ENCODE peak calls at places on chromosomes 13 and 19, in nine cellular contexts. T, A, P, J, M, U, E, H and V are unnamed samples.
A peak's percentile ranks its signal among the peaks of the same experiment; 100 is the strongest.

GRCh38 chr13:98599502-98600328 is 22.8 kb upstream of the STK24 start:
- DNase-seq in U (no peak), P (no peak), E (peak; percentile 70), T (no peak), J (no peak), H (no peak), M (no peak), A (peak; percentile 42), V (peak; percentile 42)

GRCh38 chr13:51091839-51092238 is 19.2 kb downstream of the C13orf42 start:
- DNase-seq in A (no peak), T (no peak), U (no peak), M (no peak), E (peak; percentile 52), P (no peak), H (no peak), J (no peak), V (no peak)

GRCh38 chr13:76764429-76764828 is 121.8 kb downstream of the KCTD12 start:
- DNase-seq in M (no peak), H (no peak), P (no peak), E (no peak), J (no peak), A (no peak), U (peak; percentile 10), T (no peak), V (no peak)

GRCh38 chr19:43765109-43765876 is 10.5 kb upstream of the SMG9 start:
- DNase-seq in P (peak; percentile 76), T (no peak), J (peak; percentile 89), H (peak; percentile 57), U (peak; percentile 99), E (no peak), M (no peak), A (peak; percentile 87), V (peak; percentile 96)

GRCh38 chr13:99404005-99404755 is 97.0 kb upstream of the GPR183 start:
- DNase-seq in H (no peak), J (peak; percentile 32), T (no peak), A (no peak), E (no peak), M (no peak), U (no peak), P (no peak), V (no peak)

GRCh38 chr13:29384466-29384865 is 211.0 kb downstream of the SLC7A1 start:
- DNase-seq in H (no peak), U (no peak), A (no peak), E (no peak), P (no peak), M (no peak), J (no peak), T (no peak), V (no peak)

GRCh38 chr13:21079761-21080730 is 18.7 kb upstream of the LATS2 start:
- DNase-seq in E (no peak), U (peak; percentile 96), J (peak; percentile 22), P (no peak), A (peak; percentile 66), H (no peak), M (peak; percentile 31), T (peak; percentile 31), V (peak; percentile 95)

GRCh38 chr19:4636151-4636717 is 3.1 kb upstream of the TNFAIP8L1 start:
- DNase-seq in T (peak; percentile 66), P (peak; percentile 21), M (peak; percentile 93), U (peak; percentile 38), E (peak; percentile 79), H (peak; percentile 45), A (peak; percentile 93), J (peak; percentile 57), V (peak; percentile 35)

GRCh38 chr19:47019431-47020041 is at the start of gene NPAS1:
- DNase-seq in P (no peak), J (no peak), T (no peak), A (no peak), H (no peak), M (peak; percentile 38), U (no peak), E (peak; percentile 59), V (no peak)

GRCh38 chr13:25310891-25311290 is 9.5 kb downstream of the NUP58 start:
- DNase-seq in P (no peak), E (no peak), M (no peak), H (no peak), A (no peak), T (no peak), J (no peak), U (no peak), V (no peak)

GRCh38 chr19:33444238-33444992 is 70.9 kb downstream of the CEBPG start:
- DNase-seq in P (no peak), J (no peak), U (no peak), E (no peak), H (no peak), T (no peak), M (no peak), A (no peak), V (no peak)

GRCh38 chr13:20431687-20432384 is 93.8 kb downstream of the CRYL1 start:
- DNase-seq in P (no peak), T (no peak), U (no peak), A (no peak), M (no peak), J (no peak), E (no peak), H (no peak), V (no peak)

GRCh38 chr19:39870171-39870971 is 24.2 kb upstream of the FBL start:
- DNase-seq in U (no peak), M (no peak), A (no peak), J (no peak), H (no peak), P (no peak), T (no peak), E (peak; percentile 91), V (no peak)

GRCh38 chr19:48341515-48342413 is 16.4 kb downstream of the EMP3 start:
- DNase-seq in T (no peak), M (no peak), E (no peak), A (no peak), P (no peak), U (no peak), H (no peak), J (no peak), V (no peak)

GRCh38 chr19:48342414-48342738 is 17.0 kb downstream of the EMP3 start:
- DNase-seq in M (no peak), P (no peak), E (no peak), U (no peak), T (no peak), A (no peak), J (no peak), H (no peak), V (no peak)

GRCh38 chr19:48338253-48338755 is 13.0 kb downstream of the EMP3 start:
- DNase-seq in M (no peak), H (no peak), A (no peak), J (no peak), E (no peak), P (no peak), T (no peak), U (no peak), V (no peak)

GRCh38 chr19:48341006-48341405 is 15.7 kb downstream of the EMP3 start:
- DNase-seq in E (no peak), A (no peak), M (no peak), H (no peak), T (no peak), U (peak; percentile 63), J (peak; percentile 86), P (no peak), V (no peak)

DNA sequence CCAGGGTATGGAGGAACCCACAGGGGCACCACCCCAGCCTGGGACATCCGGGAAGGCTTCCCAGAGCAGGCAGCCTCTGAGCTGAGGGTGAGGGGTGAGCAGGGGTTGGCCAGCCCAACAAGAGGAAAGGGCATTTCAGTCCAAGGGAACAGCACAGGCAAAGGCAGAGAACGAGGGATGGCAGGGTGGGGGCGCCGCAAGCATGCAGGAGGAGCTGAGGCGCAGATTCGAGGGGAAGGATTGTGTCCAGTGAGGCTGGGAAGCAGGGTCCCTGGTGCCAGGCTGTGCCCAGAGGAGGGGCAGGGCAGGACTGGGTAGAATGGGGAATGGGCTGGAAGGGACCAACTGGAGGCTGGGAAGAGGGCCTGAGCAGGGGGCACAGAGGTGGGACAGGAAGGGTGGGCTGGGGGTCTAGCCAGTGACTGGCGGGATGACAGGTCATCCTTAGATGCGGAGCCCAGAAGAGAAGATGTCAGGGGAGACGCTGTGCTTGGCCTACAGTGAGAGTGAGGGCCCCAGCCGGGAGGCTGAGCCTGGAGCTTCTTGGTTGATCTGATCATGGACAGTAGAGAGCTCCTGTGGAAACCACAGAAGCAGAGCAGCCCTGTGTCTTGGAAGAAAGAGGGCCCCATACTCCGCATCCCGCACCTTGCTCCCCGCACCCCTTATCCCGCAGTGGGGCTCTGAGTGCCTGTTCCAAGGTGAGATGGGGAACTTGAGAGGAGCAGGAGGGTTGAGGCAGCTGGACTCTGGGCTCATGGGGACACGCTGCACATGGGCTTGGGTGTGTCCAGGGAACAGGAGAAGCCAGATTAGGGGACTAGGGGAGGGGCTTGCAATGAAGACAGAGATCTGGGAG is 13.7 kb downstream of the EMP3 start:
- DNase-seq in U (no peak), T (no peak), M (no peak), P (no peak), E (no peak), A (no peak), J (no peak), H (no peak), V (no peak)
- TF ChIP-seq CTCF in U (no peak), T (no peak), M (no peak), P (no peak), E (no peak), A (no peak), J (no peak), H (no peak), V (no peak)

DNA sequence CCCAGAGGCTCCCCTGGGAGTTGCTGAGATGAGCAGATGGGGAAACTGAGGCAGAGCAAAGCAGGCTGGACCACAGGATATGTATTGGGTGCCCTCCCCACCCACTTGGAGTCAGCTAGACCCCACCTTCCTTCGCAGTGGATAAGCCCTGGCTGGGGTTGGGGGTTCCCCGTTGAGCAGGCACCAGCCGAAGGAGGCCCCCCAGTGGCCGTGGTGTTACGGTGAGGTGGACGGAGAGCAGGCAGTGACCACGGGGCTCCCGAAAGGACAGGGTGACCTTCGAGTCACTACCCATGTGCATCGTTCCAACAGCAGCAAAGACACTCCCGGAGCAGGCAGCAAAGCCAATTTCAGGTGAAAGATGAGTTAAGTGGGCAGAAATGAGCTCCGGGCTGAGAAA is 62.4 kb upstream of the ADGRE5 start:
- DNase-seq in T (no peak), A (no peak), E (peak; percentile 80), J (no peak), P (no peak), U (no peak), H (no peak), M (peak; percentile 23), V (no peak)
- TF ChIP-seq CTCF in T (peak; percentile 9), A (peak; percentile 33), E (peak; percentile 66), J (no peak), P (no peak), U (peak; percentile 17), H (no peak), M (no peak), V (peak; percentile 19)

GRCh38 chr19:1289395-1290244 is 3.9 kb downstream of the EFNA2 start:
- DNase-seq in E (no peak), M (no peak), P (no peak), A (no peak), J (no peak), H (no peak), T (no peak), U (no peak), V (no peak)
- TF ChIP-seq CTCF in E (no peak), M (no peak), P (no peak), A (no peak), J (no peak), H (no peak), T (no peak), U (no peak), V (no peak)

GRCh38 chr19:57068921-57069697 is 50.7 kb upstream of the USP29 start:
- DNase-seq in M (no peak), P (no peak), T (peak; percentile 11), E (peak; percentile 49), U (no peak), A (no peak), J (no peak), H (peak; percentile 36), V (no peak)
- TF ChIP-seq CTCF in M (no peak), P (no peak), T (no peak), E (peak; percentile 44), U (no peak), A (no peak), J (no peak), H (no peak), V (no peak)